ENCODE peak calls at places on chromosomes 16 and 17, in nine cellular contexts. One of them, this sample, is unnamed.
A peak's percentile ranks its signal among the peaks of the same experiment; 100 is the strongest.

GRCh38 chr17:56593741-56594527 is 435 bp downstream of the NOG start:
- DNase-seq in bronchial epithelial cell: peak; percentile 44
- DNase-seq in fibroblast of the aortic adventitia: peak; percentile 36
- DNase-seq in IMR-90: peak; percentile 71
- DNase-seq in cardiac fibroblast: peak; percentile 63
- DNase-seq in HL-60: peak; percentile 73
- DNase-seq in breast epithelium: peak; percentile 62
- DNase-seq in body of pancreas: peak; percentile 51
- DNase-seq in cardiac muscle cell: peak; percentile 85
- DNase-seq in this sample: peak; percentile 63

GRCh38 chr17:61251939-61252865 is 147.4 kb upstream of the TBX2 start:
- DNase-seq in IMR-90: peak; percentile 99
- DNase-seq in body of pancreas: peak; percentile 90
- DNase-seq in HL-60: peak; percentile 97
- DNase-seq in breast epithelium: peak; percentile 59
- DNase-seq in cardiac muscle cell: peak; percentile 90
- DNase-seq in cardiac fibroblast: peak; percentile 100
- DNase-seq in bronchial epithelial cell: no peak
- DNase-seq in fibroblast of the aortic adventitia: peak; percentile 99
- DNase-seq in this sample: no peak

GRCh38 chr16:47958726-47959125 is 197.1 kb downstream of the ABCC12 start:
- DNase-seq in body of pancreas: no peak
- DNase-seq in cardiac fibroblast: no peak
- DNase-seq in bronchial epithelial cell: no peak
- DNase-seq in cardiac muscle cell: no peak
- DNase-seq in IMR-90: no peak
- DNase-seq in HL-60: no peak
- DNase-seq in fibroblast of the aortic adventitia: no peak
- DNase-seq in breast epithelium: no peak
- DNase-seq in this sample: no peak

GRCh38 chr16:85752511-85753420 is 1.9 kb upstream of the C16orf74 start:
- DNase-seq in bronchial epithelial cell: peak; percentile 58
- DNase-seq in breast epithelium: peak; percentile 87
- DNase-seq in body of pancreas: peak; percentile 79
- DNase-seq in IMR-90: peak; percentile 62
- DNase-seq in HL-60: no peak
- DNase-seq in fibroblast of the aortic adventitia: no peak
- DNase-seq in cardiac fibroblast: peak; percentile 60
- DNase-seq in cardiac muscle cell: peak; percentile 62
- DNase-seq in this sample: no peak

GRCh38 chr16:88750854-88751253 is 34.2 kb downstream of the PIEZO1 start:
- DNase-seq in cardiac muscle cell: no peak
- DNase-seq in bronchial epithelial cell: no peak
- DNase-seq in IMR-90: no peak
- DNase-seq in body of pancreas: no peak
- DNase-seq in breast epithelium: no peak
- DNase-seq in fibroblast of the aortic adventitia: no peak
- DNase-seq in cardiac fibroblast: no peak
- DNase-seq in HL-60: no peak
- DNase-seq in this sample: no peak

GRCh38 chr17:48392836-48393235 is 37.2 kb downstream of the SKAP1 start:
- DNase-seq in breast epithelium: no peak
- DNase-seq in HL-60: no peak
- DNase-seq in IMR-90: no peak
- DNase-seq in fibroblast of the aortic adventitia: no peak
- DNase-seq in cardiac muscle cell: no peak
- DNase-seq in body of pancreas: no peak
- DNase-seq in bronchial epithelial cell: no peak
- DNase-seq in cardiac fibroblast: no peak
- DNase-seq in this sample: no peak

GRCh38 chr16:59733321-59733720 is 999.2 kb upstream of the GOT2 start:
- DNase-seq in breast epithelium: no peak
- DNase-seq in cardiac fibroblast: no peak
- DNase-seq in body of pancreas: no peak
- DNase-seq in HL-60: no peak
- DNase-seq in fibroblast of the aortic adventitia: no peak
- DNase-seq in cardiac muscle cell: no peak
- DNase-seq in IMR-90: no peak
- DNase-seq in bronchial epithelial cell: no peak
- DNase-seq in this sample: no peak

GRCh38 chr17:5784791-5785190 is 200.5 kb upstream of the NLRP1 start:
- DNase-seq in breast epithelium: no peak
- DNase-seq in fibroblast of the aortic adventitia: no peak
- DNase-seq in cardiac muscle cell: no peak
- DNase-seq in body of pancreas: no peak
- DNase-seq in HL-60: no peak
- DNase-seq in cardiac fibroblast: no peak
- DNase-seq in IMR-90: no peak
- DNase-seq in bronchial epithelial cell: peak; percentile 60
- DNase-seq in this sample: no peak

GRCh38 chr17:27455569-27455913 is 707 bp upstream of the KSR1 start:
- DNase-seq in bronchial epithelial cell: no peak
- DNase-seq in cardiac muscle cell: no peak
- DNase-seq in cardiac fibroblast: no peak
- DNase-seq in fibroblast of the aortic adventitia: no peak
- DNase-seq in breast epithelium: no peak
- DNase-seq in IMR-90: no peak
- DNase-seq in HL-60: no peak
- DNase-seq in body of pancreas: no peak
- DNase-seq in this sample: no peak

GRCh38 chr17:73532441-73532901 is 111.8 kb downstream of the SDK2 start:
- DNase-seq in cardiac muscle cell: peak; percentile 26
- DNase-seq in body of pancreas: no peak
- DNase-seq in fibroblast of the aortic adventitia: no peak
- DNase-seq in IMR-90: no peak
- DNase-seq in bronchial epithelial cell: no peak
- DNase-seq in breast epithelium: no peak
- DNase-seq in HL-60: no peak
- DNase-seq in cardiac fibroblast: no peak
- DNase-seq in this sample: no peak

GRCh38 chr17:50219345-50219744 is 17.9 kb upstream of the COL1A1 start:
- DNase-seq in cardiac fibroblast: peak; percentile 76
- DNase-seq in fibroblast of the aortic adventitia: peak; percentile 88
- DNase-seq in cardiac muscle cell: no peak
- DNase-seq in breast epithelium: no peak
- DNase-seq in IMR-90: peak; percentile 90
- DNase-seq in body of pancreas: no peak
- DNase-seq in HL-60: no peak
- DNase-seq in bronchial epithelial cell: peak; percentile 90
- DNase-seq in this sample: no peak

GRCh38 chr17:80008383-80008840 is 27.3 kb downstream of the TBC1D16 start:
- DNase-seq in bronchial epithelial cell: peak; percentile 52
- DNase-seq in body of pancreas: peak; percentile 93
- DNase-seq in fibroblast of the aortic adventitia: peak; percentile 56
- DNase-seq in breast epithelium: peak; percentile 91
- DNase-seq in IMR-90: peak; percentile 48
- DNase-seq in cardiac muscle cell: peak; percentile 73
- DNase-seq in HL-60: peak; percentile 68
- DNase-seq in cardiac fibroblast: peak; percentile 63
- DNase-seq in this sample: peak; percentile 91

GRCh38 chr17:56274491-56274890 is 121.2 kb downstream of the ANKFN1 start:
- DNase-seq in cardiac muscle cell: no peak
- DNase-seq in HL-60: no peak
- DNase-seq in IMR-90: no peak
- DNase-seq in body of pancreas: no peak
- DNase-seq in breast epithelium: no peak
- DNase-seq in fibroblast of the aortic adventitia: no peak
- DNase-seq in bronchial epithelial cell: no peak
- DNase-seq in cardiac fibroblast: no peak
- DNase-seq in this sample: no peak

GRCh38 chr17:71632328-71632727 is 488.5 kb upstream of the SOX9 start:
- DNase-seq in cardiac muscle cell: no peak
- DNase-seq in body of pancreas: no peak
- DNase-seq in bronchial epithelial cell: peak; percentile 70
- DNase-seq in breast epithelium: no peak
- DNase-seq in HL-60: no peak
- DNase-seq in cardiac fibroblast: peak; percentile 5
- DNase-seq in fibroblast of the aortic adventitia: peak; percentile 20
- DNase-seq in IMR-90: peak; percentile 41
- DNase-seq in this sample: no peak

GRCh38 chr17:82647593-82648164 is 565 bp downstream of the WDR45B start:
- DNase-seq in cardiac muscle cell: peak; percentile 35
- DNase-seq in breast epithelium: no peak
- DNase-seq in fibroblast of the aortic adventitia: no peak
- DNase-seq in cardiac fibroblast: peak; percentile 20
- DNase-seq in IMR-90: no peak
- DNase-seq in body of pancreas: no peak
- DNase-seq in HL-60: no peak
- DNase-seq in bronchial epithelial cell: no peak
- DNase-seq in this sample: peak; percentile 63

GRCh38 chr17:57455063-57455914 is 199.0 kb downstream of the MSI2 start:
- DNase-seq in fibroblast of the aortic adventitia: no peak
- DNase-seq in IMR-90: peak; percentile 57
- DNase-seq in body of pancreas: no peak
- DNase-seq in bronchial epithelial cell: no peak
- DNase-seq in breast epithelium: no peak
- DNase-seq in cardiac fibroblast: peak; percentile 28
- DNase-seq in HL-60: peak; percentile 94
- DNase-seq in cardiac muscle cell: no peak
- DNase-seq in this sample: peak; percentile 72

GRCh38 chr16:73179671-73180370 is 131.9 kb upstream of the ZFHX3 start:
- DNase-seq in fibroblast of the aortic adventitia: peak; percentile 53
- DNase-seq in HL-60: no peak
- DNase-seq in cardiac muscle cell: no peak
- DNase-seq in body of pancreas: no peak
- DNase-seq in breast epithelium: no peak
- DNase-seq in IMR-90: no peak
- DNase-seq in bronchial epithelial cell: no peak
- DNase-seq in cardiac fibroblast: no peak
- DNase-seq in this sample: no peak

GRCh38 chr16:3458852-3459361 is 15.4 kb downstream of the NAA60 start:
- DNase-seq in bronchial epithelial cell: peak; percentile 17
- DNase-seq in HL-60: peak; percentile 30
- DNase-seq in cardiac fibroblast: peak; percentile 36
- DNase-seq in body of pancreas: peak; percentile 84
- DNase-seq in breast epithelium: no peak
- DNase-seq in fibroblast of the aortic adventitia: peak; percentile 35
- DNase-seq in cardiac muscle cell: peak; percentile 14
- DNase-seq in IMR-90: peak; percentile 15
- DNase-seq in this sample: peak; percentile 77

GRCh38 chr17:61833536-61834203 is 29.7 kb downstream of the BRIP1 start:
- DNase-seq in IMR-90: peak; percentile 76
- DNase-seq in cardiac muscle cell: no peak
- DNase-seq in fibroblast of the aortic adventitia: peak; percentile 65
- DNase-seq in bronchial epithelial cell: peak; percentile 91
- DNase-seq in body of pancreas: no peak
- DNase-seq in HL-60: no peak
- DNase-seq in cardiac fibroblast: peak; percentile 75
- DNase-seq in breast epithelium: no peak
- DNase-seq in this sample: no peak

GRCh38 chr16:23597003-23597756 is 1.1 kb upstream of the NDUFAB1 start:
- DNase-seq in cardiac fibroblast: peak; percentile 4
- DNase-seq in IMR-90: no peak
- DNase-seq in fibroblast of the aortic adventitia: no peak
- DNase-seq in body of pancreas: no peak
- DNase-seq in cardiac muscle cell: peak; percentile 16
- DNase-seq in breast epithelium: no peak
- DNase-seq in HL-60: peak; percentile 76
- DNase-seq in bronchial epithelial cell: peak; percentile 15
- DNase-seq in this sample: peak; percentile 48

GRCh38 chr16:10509534-10510025 is 70.8 kb downstream of the EMP2 start:
- DNase-seq in fibroblast of the aortic adventitia: peak; percentile 86
- DNase-seq in cardiac fibroblast: peak; percentile 90
- DNase-seq in IMR-90: peak; percentile 79
- DNase-seq in HL-60: peak; percentile 70
- DNase-seq in breast epithelium: no peak
- DNase-seq in body of pancreas: peak; percentile 80
- DNase-seq in bronchial epithelial cell: peak; percentile 66
- DNase-seq in cardiac muscle cell: peak; percentile 88
- DNase-seq in this sample: peak; percentile 82

GRCh38 chr16:68785715-68786114 is 48.6 kb downstream of the CDH1 start:
- DNase-seq in IMR-90: no peak
- DNase-seq in breast epithelium: no peak
- DNase-seq in fibroblast of the aortic adventitia: no peak
- DNase-seq in body of pancreas: no peak
- DNase-seq in HL-60: no peak
- DNase-seq in cardiac fibroblast: no peak
- DNase-seq in cardiac muscle cell: no peak
- DNase-seq in bronchial epithelial cell: no peak
- DNase-seq in this sample: no peak
- TF ChIP-seq CTCF in IMR-90: no peak
- TF ChIP-seq CTCF in breast epithelium: no peak
- TF ChIP-seq CTCF in fibroblast of the aortic adventitia: no peak
- TF ChIP-seq CTCF in body of pancreas: no peak
- TF ChIP-seq CTCF in HL-60: no peak
- TF ChIP-seq CTCF in cardiac fibroblast: no peak
- TF ChIP-seq CTCF in cardiac muscle cell: no peak
- TF ChIP-seq CTCF in bronchial epithelial cell: no peak
- TF ChIP-seq CTCF in this sample: no peak

GRCh38 chr17:33200116-33200515 is 93.0 kb downstream of the ASIC2 start:
- DNase-seq in body of pancreas: no peak
- DNase-seq in IMR-90: peak; percentile 6
- DNase-seq in bronchial epithelial cell: peak; percentile 33
- DNase-seq in HL-60: no peak
- DNase-seq in breast epithelium: no peak
- DNase-seq in cardiac muscle cell: no peak
- DNase-seq in cardiac fibroblast: no peak
- DNase-seq in fibroblast of the aortic adventitia: no peak
- DNase-seq in this sample: no peak
- TF ChIP-seq CTCF in body of pancreas: no peak
- TF ChIP-seq CTCF in IMR-90: no peak
- TF ChIP-seq CTCF in bronchial epithelial cell: no peak
- TF ChIP-seq CTCF in HL-60: no peak
- TF ChIP-seq CTCF in breast epithelium: no peak
- TF ChIP-seq CTCF in cardiac muscle cell: no peak
- TF ChIP-seq CTCF in cardiac fibroblast: no peak
- TF ChIP-seq CTCF in fibroblast of the aortic adventitia: no peak
- TF ChIP-seq CTCF in this sample: no peak

DNA sequence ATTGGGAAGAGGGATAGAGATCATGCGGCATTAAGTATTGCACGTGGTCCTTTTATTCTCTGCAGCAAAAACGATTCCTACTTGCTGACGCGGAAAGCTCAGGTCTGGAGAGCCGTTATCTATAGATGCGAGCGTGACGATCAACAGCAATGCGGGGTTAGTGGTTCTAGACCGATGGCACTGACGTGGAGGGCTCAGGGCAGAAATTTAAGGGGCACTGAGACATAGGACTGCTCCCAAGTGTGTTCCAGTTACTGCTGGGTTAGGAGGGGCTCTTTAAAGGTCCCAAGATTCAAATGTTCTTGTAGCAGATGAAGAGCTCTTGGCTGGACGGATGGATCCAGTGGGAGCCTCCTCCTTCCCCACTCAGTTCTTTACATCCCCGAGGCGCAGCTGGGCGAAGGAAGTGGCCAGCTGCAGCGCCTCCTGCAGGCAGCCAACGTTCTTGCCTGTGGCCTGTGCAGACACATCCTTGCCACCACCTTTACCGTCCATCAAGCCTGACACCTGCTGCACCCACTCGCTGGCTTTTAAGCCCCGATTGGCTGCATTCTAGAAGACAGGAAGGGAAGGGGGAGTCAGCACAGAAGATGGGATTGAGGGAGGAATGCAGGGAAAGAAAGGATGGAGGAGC is 732 bp upstream of the EXOSC6 start:
- DNase-seq in bronchial epithelial cell: no peak
- DNase-seq in fibroblast of the aortic adventitia: peak; percentile 18
- DNase-seq in cardiac muscle cell: peak; percentile 9
- DNase-seq in IMR-90: peak; percentile 11
- DNase-seq in body of pancreas: no peak
- DNase-seq in HL-60: peak; percentile 31
- DNase-seq in cardiac fibroblast: no peak
- DNase-seq in breast epithelium: no peak
- DNase-seq in this sample: no peak
- TF ChIP-seq CTCF in bronchial epithelial cell: peak; percentile 86
- TF ChIP-seq CTCF in fibroblast of the aortic adventitia: peak; percentile 54
- TF ChIP-seq CTCF in cardiac muscle cell: peak; percentile 51
- TF ChIP-seq CTCF in IMR-90: peak; percentile 42
- TF ChIP-seq CTCF in body of pancreas: no peak
- TF ChIP-seq CTCF in HL-60: peak; percentile 63
- TF ChIP-seq CTCF in cardiac fibroblast: peak; percentile 59
- TF ChIP-seq CTCF in breast epithelium: no peak
- TF ChIP-seq CTCF in this sample: peak; percentile 44

GRCh38 chr17:64291268-64291851 is 28.3 kb upstream of the TEX2 start:
- DNase-seq in fibroblast of the aortic adventitia: no peak
- DNase-seq in body of pancreas: no peak
- DNase-seq in bronchial epithelial cell: no peak
- DNase-seq in cardiac fibroblast: no peak
- DNase-seq in cardiac muscle cell: no peak
- DNase-seq in IMR-90: no peak
- DNase-seq in HL-60: peak; percentile 53
- DNase-seq in breast epithelium: no peak
- DNase-seq in this sample: no peak
- TF ChIP-seq CTCF in fibroblast of the aortic adventitia: peak; percentile 46
- TF ChIP-seq CTCF in body of pancreas: peak; percentile 13
- TF ChIP-seq CTCF in bronchial epithelial cell: no peak
- TF ChIP-seq CTCF in cardiac fibroblast: peak; percentile 53
- TF ChIP-seq CTCF in cardiac muscle cell: peak; percentile 28
- TF ChIP-seq CTCF in IMR-90: peak; percentile 30
- TF ChIP-seq CTCF in HL-60: peak; percentile 65
- TF ChIP-seq CTCF in breast epithelium: no peak
- TF ChIP-seq CTCF in this sample: peak; percentile 4

This sample was measured in GM20000.